ENCODE peak calls at places on chromosomes 3 and 15, in six cellular contexts. One of them, this sample, is unnamed.

GRCh38 chr3:129018751-129019150 is 17.6 kb downstream of the EFCC1 start:
- DNase-seq in stimulated activated CD4-positive, alpha-beta T cell treated with anti-CD3 and anti-CD28 coated beads, Interleukin-15, amount 100 ng/mL, for 24 hours: no peak
- DNase-seq in naive thymus-derived CD8-positive, alpha-beta T cell: no peak
- DNase-seq in EL: no peak
- DNase-seq in AG08395: no peak
- DNase-seq in NCI-H2081 treated with DMSO at 0.1 percent for 48 hours: no peak
- DNase-seq in this sample: no peak

GRCh38 chr3:105869531-105869833 is 670 bp upstream of the CBLB start:
- DNase-seq in stimulated activated CD4-positive, alpha-beta T cell treated with anti-CD3 and anti-CD28 coated beads, Interleukin-15, amount 100 ng/mL, for 24 hours: no peak
- DNase-seq in naive thymus-derived CD8-positive, alpha-beta T cell: no peak
- DNase-seq in EL: no peak
- DNase-seq in AG08395: no peak
- DNase-seq in NCI-H2081 treated with DMSO at 0.1 percent for 48 hours: no peak
- DNase-seq in this sample: no peak

GRCh38 chr3:72194464-72194857 is 409.5 kb upstream of the PROK2 start:
- DNase-seq in stimulated activated CD4-positive, alpha-beta T cell treated with anti-CD3 and anti-CD28 coated beads, Interleukin-15, amount 100 ng/mL, for 24 hours: no peak
- DNase-seq in naive thymus-derived CD8-positive, alpha-beta T cell: no peak
- DNase-seq in EL: no peak
- DNase-seq in AG08395: no peak
- DNase-seq in NCI-H2081 treated with DMSO at 0.1 percent for 48 hours: no peak
- DNase-seq in this sample: no peak

GRCh38 chr15:57485869-57486268 is 105.8 kb upstream of the MYZAP start:
- DNase-seq in stimulated activated CD4-positive, alpha-beta T cell treated with anti-CD3 and anti-CD28 coated beads, Interleukin-15, amount 100 ng/mL, for 24 hours: no peak
- DNase-seq in naive thymus-derived CD8-positive, alpha-beta T cell: no peak
- DNase-seq in EL: peak
- DNase-seq in AG08395: peak
- DNase-seq in NCI-H2081 treated with DMSO at 0.1 percent for 48 hours: no peak
- DNase-seq in this sample: peak

GRCh38 chr3:18369561-18370185 is 55.5 kb downstream of the SATB1 start:
- DNase-seq in stimulated activated CD4-positive, alpha-beta T cell treated with anti-CD3 and anti-CD28 coated beads, Interleukin-15, amount 100 ng/mL, for 24 hours: no peak
- DNase-seq in naive thymus-derived CD8-positive, alpha-beta T cell: no peak
- DNase-seq in EL: no peak
- DNase-seq in AG08395: no peak
- DNase-seq in NCI-H2081 treated with DMSO at 0.1 percent for 48 hours: peak
- DNase-seq in this sample: no peak

GRCh38 chr15:89521605-89522004 is 25.2 kb upstream of the RHCG start:
- DNase-seq in stimulated activated CD4-positive, alpha-beta T cell treated with anti-CD3 and anti-CD28 coated beads, Interleukin-15, amount 100 ng/mL, for 24 hours: no peak
- DNase-seq in naive thymus-derived CD8-positive, alpha-beta T cell: no peak
- DNase-seq in EL: no peak
- DNase-seq in AG08395: no peak
- DNase-seq in NCI-H2081 treated with DMSO at 0.1 percent for 48 hours: no peak
- DNase-seq in this sample: no peak

GRCh38 chr3:70550723-70551319 is 238.4 kb upstream of the MDFIC2 start:
- DNase-seq in stimulated activated CD4-positive, alpha-beta T cell treated with anti-CD3 and anti-CD28 coated beads, Interleukin-15, amount 100 ng/mL, for 24 hours: peak
- DNase-seq in naive thymus-derived CD8-positive, alpha-beta T cell: peak
- DNase-seq in EL: peak
- DNase-seq in AG08395: no peak
- DNase-seq in NCI-H2081 treated with DMSO at 0.1 percent for 48 hours: no peak
- DNase-seq in this sample: no peak

GRCh38 chr15:48595988-48596387 is 49.5 kb downstream of the FBN1 start:
- DNase-seq in stimulated activated CD4-positive, alpha-beta T cell treated with anti-CD3 and anti-CD28 coated beads, Interleukin-15, amount 100 ng/mL, for 24 hours: no peak
- DNase-seq in naive thymus-derived CD8-positive, alpha-beta T cell: no peak
- DNase-seq in EL: no peak
- DNase-seq in AG08395: no peak
- DNase-seq in NCI-H2081 treated with DMSO at 0.1 percent for 48 hours: no peak
- DNase-seq in this sample: no peak

GRCh38 chr3:193859195-193859594 is 266.2 kb downstream of the OPA1 start:
- DNase-seq in stimulated activated CD4-positive, alpha-beta T cell treated with anti-CD3 and anti-CD28 coated beads, Interleukin-15, amount 100 ng/mL, for 24 hours: no peak
- DNase-seq in naive thymus-derived CD8-positive, alpha-beta T cell: no peak
- DNase-seq in EL: no peak
- DNase-seq in AG08395: no peak
- DNase-seq in NCI-H2081 treated with DMSO at 0.1 percent for 48 hours: no peak
- DNase-seq in this sample: no peak

GRCh38 chr3:45688194-45688881 is 858 bp upstream of the SACM1L start:
- DNase-seq in stimulated activated CD4-positive, alpha-beta T cell treated with anti-CD3 and anti-CD28 coated beads, Interleukin-15, amount 100 ng/mL, for 24 hours: peak
- DNase-seq in naive thymus-derived CD8-positive, alpha-beta T cell: no peak
- DNase-seq in EL: peak
- DNase-seq in AG08395: no peak
- DNase-seq in NCI-H2081 treated with DMSO at 0.1 percent for 48 hours: no peak
- DNase-seq in this sample: no peak

GRCh38 chr3:10345911-10346310 is 25.0 kb upstream of the SEC13 start:
- DNase-seq in stimulated activated CD4-positive, alpha-beta T cell treated with anti-CD3 and anti-CD28 coated beads, Interleukin-15, amount 100 ng/mL, for 24 hours: no peak
- DNase-seq in naive thymus-derived CD8-positive, alpha-beta T cell: no peak
- DNase-seq in EL: no peak
- DNase-seq in AG08395: no peak
- DNase-seq in NCI-H2081 treated with DMSO at 0.1 percent for 48 hours: no peak
- DNase-seq in this sample: no peak

GRCh38 chr3:24417730-24418129 is 76.9 kb downstream of the THRB start:
- DNase-seq in stimulated activated CD4-positive, alpha-beta T cell treated with anti-CD3 and anti-CD28 coated beads, Interleukin-15, amount 100 ng/mL, for 24 hours: no peak
- DNase-seq in naive thymus-derived CD8-positive, alpha-beta T cell: no peak
- DNase-seq in EL: no peak
- DNase-seq in AG08395: no peak
- DNase-seq in NCI-H2081 treated with DMSO at 0.1 percent for 48 hours: no peak
- DNase-seq in this sample: no peak

GRCh38 chr15:39243396-39243795 is 337.5 kb upstream of the THBS1 start:
- DNase-seq in stimulated activated CD4-positive, alpha-beta T cell treated with anti-CD3 and anti-CD28 coated beads, Interleukin-15, amount 100 ng/mL, for 24 hours: no peak
- DNase-seq in naive thymus-derived CD8-positive, alpha-beta T cell: no peak
- DNase-seq in EL: peak
- DNase-seq in AG08395: peak
- DNase-seq in NCI-H2081 treated with DMSO at 0.1 percent for 48 hours: no peak
- DNase-seq in this sample: no peak

GRCh38 chr15:57356178-57356577 is 20.1 kb upstream of the CGNL1 start:
- DNase-seq in stimulated activated CD4-positive, alpha-beta T cell treated with anti-CD3 and anti-CD28 coated beads, Interleukin-15, amount 100 ng/mL, for 24 hours: no peak
- DNase-seq in naive thymus-derived CD8-positive, alpha-beta T cell: no peak
- DNase-seq in EL: no peak
- DNase-seq in AG08395: no peak
- DNase-seq in NCI-H2081 treated with DMSO at 0.1 percent for 48 hours: no peak
- DNase-seq in this sample: no peak

GRCh38 chr3:89223188-89223587 is 115.8 kb downstream of the EPHA3 start:
- DNase-seq in stimulated activated CD4-positive, alpha-beta T cell treated with anti-CD3 and anti-CD28 coated beads, Interleukin-15, amount 100 ng/mL, for 24 hours: no peak
- DNase-seq in naive thymus-derived CD8-positive, alpha-beta T cell: no peak
- DNase-seq in EL: no peak
- DNase-seq in AG08395: no peak
- DNase-seq in NCI-H2081 treated with DMSO at 0.1 percent for 48 hours: peak
- DNase-seq in this sample: no peak

GRCh38 chr15:82159922-82160321 is 102.6 kb downstream of the EFL1 start:
- DNase-seq in stimulated activated CD4-positive, alpha-beta T cell treated with anti-CD3 and anti-CD28 coated beads, Interleukin-15, amount 100 ng/mL, for 24 hours: no peak
- DNase-seq in naive thymus-derived CD8-positive, alpha-beta T cell: no peak
- DNase-seq in EL: peak
- DNase-seq in AG08395: peak
- DNase-seq in NCI-H2081 treated with DMSO at 0.1 percent for 48 hours: no peak
- DNase-seq in this sample: peak

GRCh38 chr3:178802993-178803693 is 266.9 kb downstream of the KCNMB2 start:
- DNase-seq in stimulated activated CD4-positive, alpha-beta T cell treated with anti-CD3 and anti-CD28 coated beads, Interleukin-15, amount 100 ng/mL, for 24 hours: no peak
- DNase-seq in naive thymus-derived CD8-positive, alpha-beta T cell: no peak
- DNase-seq in EL: peak
- DNase-seq in AG08395: peak
- DNase-seq in NCI-H2081 treated with DMSO at 0.1 percent for 48 hours: peak
- DNase-seq in this sample: no peak

GRCh38 chr3:43709022-43709421 is 18.3 kb downstream of the ABHD5 start:
- DNase-seq in stimulated activated CD4-positive, alpha-beta T cell treated with anti-CD3 and anti-CD28 coated beads, Interleukin-15, amount 100 ng/mL, for 24 hours: no peak
- DNase-seq in naive thymus-derived CD8-positive, alpha-beta T cell: no peak
- DNase-seq in EL: peak
- DNase-seq in AG08395: peak
- DNase-seq in NCI-H2081 treated with DMSO at 0.1 percent for 48 hours: no peak
- DNase-seq in this sample: no peak

GRCh38 chr3:133213942-133214341 is 175.8 kb downstream of the TMEM108 start:
- DNase-seq in stimulated activated CD4-positive, alpha-beta T cell treated with anti-CD3 and anti-CD28 coated beads, Interleukin-15, amount 100 ng/mL, for 24 hours: no peak
- DNase-seq in naive thymus-derived CD8-positive, alpha-beta T cell: no peak
- DNase-seq in EL: no peak
- DNase-seq in AG08395: no peak
- DNase-seq in NCI-H2081 treated with DMSO at 0.1 percent for 48 hours: no peak
- DNase-seq in this sample: no peak

GRCh38 chr3:64815691-64816225 is 128.0 kb upstream of the ADAMTS9 start:
- DNase-seq in stimulated activated CD4-positive, alpha-beta T cell treated with anti-CD3 and anti-CD28 coated beads, Interleukin-15, amount 100 ng/mL, for 24 hours: no peak
- DNase-seq in naive thymus-derived CD8-positive, alpha-beta T cell: no peak
- DNase-seq in EL: no peak
- DNase-seq in AG08395: no peak
- DNase-seq in NCI-H2081 treated with DMSO at 0.1 percent for 48 hours: no peak
- DNase-seq in this sample: no peak

GRCh38 chr15:99163271-99164062 is 58.6 kb downstream of the SYNM start:
- DNase-seq in stimulated activated CD4-positive, alpha-beta T cell treated with anti-CD3 and anti-CD28 coated beads, Interleukin-15, amount 100 ng/mL, for 24 hours: no peak
- DNase-seq in naive thymus-derived CD8-positive, alpha-beta T cell: no peak
- DNase-seq in EL: no peak
- DNase-seq in AG08395: no peak
- DNase-seq in NCI-H2081 treated with DMSO at 0.1 percent for 48 hours: no peak
- DNase-seq in this sample: no peak

GRCh38 chr3:44762170-44762677 is 630 bp downstream of the KIF15 start:
- DNase-seq in stimulated activated CD4-positive, alpha-beta T cell treated with anti-CD3 and anti-CD28 coated beads, Interleukin-15, amount 100 ng/mL, for 24 hours: no peak
- DNase-seq in naive thymus-derived CD8-positive, alpha-beta T cell: no peak
- DNase-seq in EL: no peak
- DNase-seq in AG08395: peak
- DNase-seq in NCI-H2081 treated with DMSO at 0.1 percent for 48 hours: no peak
- DNase-seq in this sample: no peak

GRCh38 chr3:50623840-50624474 is 7.0 kb downstream of the MAPKAPK3 start:
- DNase-seq in stimulated activated CD4-positive, alpha-beta T cell treated with anti-CD3 and anti-CD28 coated beads, Interleukin-15, amount 100 ng/mL, for 24 hours: peak
- DNase-seq in naive thymus-derived CD8-positive, alpha-beta T cell: no peak
- DNase-seq in EL: peak
- DNase-seq in AG08395: no peak
- DNase-seq in NCI-H2081 treated with DMSO at 0.1 percent for 48 hours: no peak
- DNase-seq in this sample: no peak

GRCh38 chr15:90425726-90426346 is 37.8 kb downstream of the IQGAP1 start:
- DNase-seq in stimulated activated CD4-positive, alpha-beta T cell treated with anti-CD3 and anti-CD28 coated beads, Interleukin-15, amount 100 ng/mL, for 24 hours: no peak
- DNase-seq in naive thymus-derived CD8-positive, alpha-beta T cell: no peak
- DNase-seq in EL: no peak
- DNase-seq in AG08395: peak
- DNase-seq in NCI-H2081 treated with DMSO at 0.1 percent for 48 hours: no peak
- DNase-seq in this sample: no peak

GRCh38 chr3:11565932-11566331 is 77.8 kb downstream of the VGLL4 start:
- DNase-seq in stimulated activated CD4-positive, alpha-beta T cell treated with anti-CD3 and anti-CD28 coated beads, Interleukin-15, amount 100 ng/mL, for 24 hours: no peak
- DNase-seq in naive thymus-derived CD8-positive, alpha-beta T cell: no peak
- DNase-seq in EL: no peak
- DNase-seq in AG08395: no peak
- DNase-seq in NCI-H2081 treated with DMSO at 0.1 percent for 48 hours: no peak
- DNase-seq in this sample: no peak

GRCh38 chr15:29003446-29004233 is 117.9 kb downstream of the APBA2 start:
- DNase-seq in stimulated activated CD4-positive, alpha-beta T cell treated with anti-CD3 and anti-CD28 coated beads, Interleukin-15, amount 100 ng/mL, for 24 hours: no peak
- DNase-seq in naive thymus-derived CD8-positive, alpha-beta T cell: no peak
- DNase-seq in EL: peak
- DNase-seq in AG08395: no peak
- DNase-seq in NCI-H2081 treated with DMSO at 0.1 percent for 48 hours: no peak
- DNase-seq in this sample: no peak

GRCh38 chr3:14234197-14235002 is 55.8 kb downstream of the LSM3 start:
- DNase-seq in stimulated activated CD4-positive, alpha-beta T cell treated with anti-CD3 and anti-CD28 coated beads, Interleukin-15, amount 100 ng/mL, for 24 hours: no peak
- DNase-seq in naive thymus-derived CD8-positive, alpha-beta T cell: no peak
- DNase-seq in EL: no peak
- DNase-seq in AG08395: no peak
- DNase-seq in NCI-H2081 treated with DMSO at 0.1 percent for 48 hours: no peak
- DNase-seq in this sample: no peak

GRCh38 chr3:57959407-57960173 is 48.6 kb upstream of the FLNB start:
- DNase-seq in stimulated activated CD4-positive, alpha-beta T cell treated with anti-CD3 and anti-CD28 coated beads, Interleukin-15, amount 100 ng/mL, for 24 hours: no peak
- DNase-seq in naive thymus-derived CD8-positive, alpha-beta T cell: no peak
- DNase-seq in EL: no peak
- DNase-seq in AG08395: no peak
- DNase-seq in NCI-H2081 treated with DMSO at 0.1 percent for 48 hours: no peak
- DNase-seq in this sample: no peak

GRCh38 chr3:148087601-148088371 is 609.9 kb upstream of the AGTR1 start:
- DNase-seq in stimulated activated CD4-positive, alpha-beta T cell treated with anti-CD3 and anti-CD28 coated beads, Interleukin-15, amount 100 ng/mL, for 24 hours: no peak
- DNase-seq in naive thymus-derived CD8-positive, alpha-beta T cell: no peak
- DNase-seq in EL: no peak
- DNase-seq in AG08395: no peak
- DNase-seq in NCI-H2081 treated with DMSO at 0.1 percent for 48 hours: no peak
- DNase-seq in this sample: no peak

GRCh38 chr3:70832811-70833509 is 520.5 kb upstream of the MDFIC2 start:
- DNase-seq in stimulated activated CD4-positive, alpha-beta T cell treated with anti-CD3 and anti-CD28 coated beads, Interleukin-15, amount 100 ng/mL, for 24 hours: no peak
- DNase-seq in naive thymus-derived CD8-positive, alpha-beta T cell: no peak
- DNase-seq in EL: peak
- DNase-seq in AG08395: peak
- DNase-seq in NCI-H2081 treated with DMSO at 0.1 percent for 48 hours: no peak
- DNase-seq in this sample: no peak

This sample was measured in HCT116.